ENCODE peak calls at places on chromosome 14, in nine cellular contexts. T is ovary, F is adrenal gland, I is foreskin fibroblast, V is lower lobe of right lung, C is type B pancreatic cell, J is nephron progenitor cell, Z is AG09309, M is progenitor cell of endocrine pancreas. N is an unnamed sample.

GRCh38 chr14:54642950-54643695 is 76.2 kb downstream of the SAMD4A start:
- DNase-seq in M (no peak), C (no peak), J (no peak), V (no peak), F (no peak), Z (no peak), I (no peak), T (no peak), N (peak)

GRCh38 chr14:76829650-76830421 is 3.6 kb downstream of the LRRC74A start:
- DNase-seq in T (no peak), I (no peak), V (no peak), M (no peak), J (no peak), F (no peak), C (no peak), Z (no peak), N (no peak)

GRCh38 chr14:73369433-73369832 is 88.9 kb downstream of the NUMB start:
- DNase-seq in J (no peak), T (no peak), Z (no peak), I (no peak), C (no peak), V (no peak), F (no peak), M (no peak), N (no peak)

GRCh38 chr14:92511472-92512247 is 1.9 kb upstream of the RIN3 start:
- DNase-seq in F (peak), J (no peak), M (no peak), I (peak), T (no peak), Z (peak), C (no peak), V (no peak), N (no peak)

GRCh38 chr14:92254786-92255185 is 68.2 kb upstream of the SLC24A4 start:
- DNase-seq in Z (no peak), I (peak), M (no peak), F (peak), C (no peak), V (no peak), T (peak), J (peak), N (no peak)

GRCh38 chr14:99168330-99168729 is 103.7 kb downstream of the BCL11B start:
- DNase-seq in V (no peak), T (no peak), M (no peak), J (no peak), I (no peak), F (no peak), Z (no peak), C (no peak), N (no peak)

GRCh38 chr14:71720978-71721624 is 211.1 kb upstream of the RGS6 start:
- DNase-seq in F (peak), V (no peak), I (peak), C (no peak), M (no peak), T (no peak), J (peak), Z (no peak), N (peak)

GRCh38 chr14:88005978-88006851 is 1.3 kb downstream of the GPR65 start:
- DNase-seq in F (peak), Z (no peak), C (no peak), I (no peak), T (no peak), M (no peak), V (peak), J (no peak), N (peak)

GRCh38 chr14:52879958-52880357 is 70.9 kb downstream of the FERMT2 start:
- DNase-seq in T (no peak), M (no peak), Z (no peak), I (no peak), V (no peak), F (no peak), C (no peak), J (no peak), N (no peak)

GRCh38 chr14:105149146-105149781 is 19.3 kb downstream of the JAG2 start:
- DNase-seq in C (no peak), V (peak), F (no peak), T (no peak), M (no peak), Z (no peak), I (no peak), J (peak), N (no peak)

GRCh38 chr14:78698991-78699390 is 528.8 kb downstream of the NRXN3 start:
- DNase-seq in Z (no peak), J (no peak), T (no peak), C (no peak), M (no peak), I (no peak), F (no peak), V (no peak), N (no peak)

GRCh38 chr14:91245029-91245428 is 525 bp upstream of the GPR68 start:
- DNase-seq in F (no peak), M (no peak), T (no peak), C (no peak), Z (no peak), V (no peak), J (no peak), I (no peak), N (no peak)

GRCh38 chr14:65164825-65165135 is 62.5 kb upstream of the MAX start:
- DNase-seq in T (no peak), M (no peak), C (no peak), V (no peak), I (no peak), Z (no peak), F (no peak), J (no peak), N (no peak)

GRCh38 chr14:89672636-89673279 is 255.7 kb upstream of the FOXN3 start:
- DNase-seq in Z (no peak), V (no peak), C (no peak), I (no peak), F (peak), M (no peak), T (no peak), J (no peak), N (no peak)

DNA sequence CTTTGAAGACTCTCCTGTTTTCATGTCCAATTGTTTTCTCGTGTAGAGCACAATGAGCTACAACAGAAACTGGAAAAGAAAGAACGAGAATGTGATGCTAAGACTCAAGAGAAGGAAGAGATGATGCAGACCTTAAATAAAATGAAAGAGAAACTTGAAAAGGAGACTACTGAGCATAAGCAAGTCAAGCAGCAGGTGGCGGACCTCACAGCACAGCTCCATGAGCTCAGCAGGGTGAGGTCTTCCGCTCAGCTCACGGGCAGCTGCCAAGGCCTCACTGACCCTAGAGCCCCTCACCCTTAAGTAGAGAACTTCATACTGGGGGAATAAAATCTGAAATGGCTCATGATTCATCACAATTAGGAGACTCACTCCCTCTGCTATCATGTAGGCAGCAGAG is 134.7 kb downstream of the GPR135 start:
- DNase-seq in V (peak), T (no peak), I (no peak), J (no peak), Z (no peak), M (no peak), F (no peak), C (no peak), N (peak)
- TF ChIP-seq CTCF in V (no peak), T (no peak), I (no peak), J (no peak), Z (no peak), M (no peak), F (no peak), C (no peak), N (no peak)

GRCh38 chr14:39433452-39433813 is 1.2 kb upstream of the FBXO33 start:
- DNase-seq in I (no peak), F (no peak), M (no peak), Z (no peak), C (no peak), T (no peak), V (no peak), J (no peak), N (no peak)

GRCh38 chr14:39434401-39434800 is 2.2 kb upstream of the FBXO33 start:
- DNase-seq in T (no peak), V (no peak), I (no peak), M (no peak), F (no peak), Z (no peak), J (no peak), C (no peak), N (no peak)

GRCh38 chr14:39431416-39432178 is 636 bp downstream of the FBXO33 start:
- DNase-seq in J (peak), M (peak), F (peak), I (peak), V (peak), C (peak), T (no peak), Z (no peak), N (peak)

GRCh38 chr14:39432179-39432618 is at the start of gene FBXO33:
- DNase-seq in F (peak), V (peak), Z (peak), T (peak), I (peak), J (peak), C (peak), M (peak), N (peak)

DNA sequence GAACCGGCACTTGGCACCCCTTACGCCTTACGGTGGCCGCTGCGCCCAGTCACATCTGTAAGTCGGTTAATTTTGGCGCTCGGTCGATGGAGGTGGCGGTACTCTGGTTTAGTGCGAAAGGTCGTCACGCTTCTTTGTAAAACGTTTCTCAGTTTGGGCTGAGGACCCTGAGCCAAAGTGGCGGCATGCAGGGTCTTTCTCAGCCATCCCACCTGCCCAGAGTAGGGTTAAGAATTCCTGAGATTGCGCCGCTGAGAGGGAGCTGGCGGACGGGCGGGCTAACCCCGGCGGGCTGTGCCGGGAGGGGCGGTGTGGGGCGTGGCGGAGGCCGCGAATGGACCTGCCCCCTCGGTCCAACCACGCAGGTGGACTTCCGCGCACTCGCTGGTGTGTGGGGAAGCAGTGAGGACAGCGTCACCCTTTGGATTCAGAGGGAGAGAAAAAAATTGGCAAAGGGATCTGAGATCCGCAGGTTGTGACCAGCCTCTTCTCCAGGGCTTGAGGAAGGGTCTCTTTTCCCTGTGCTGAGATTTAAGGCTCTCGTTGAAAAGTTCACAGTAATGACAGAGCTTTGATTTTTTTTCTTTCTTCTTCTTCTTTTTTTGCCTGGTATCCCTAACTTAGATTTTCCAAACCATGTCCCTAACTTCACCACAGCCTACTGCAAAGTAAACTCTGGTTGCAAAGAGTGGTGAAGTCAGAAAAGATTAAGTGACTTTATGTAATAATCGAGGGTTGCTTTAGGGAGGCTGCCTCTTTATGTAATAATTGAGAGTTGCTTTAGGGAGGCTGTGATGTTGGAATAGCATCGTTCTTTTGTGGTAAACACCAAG is 602 bp upstream of the FBXO33 start:
- DNase-seq in M (peak), T (peak), V (peak), J (peak), F (peak), I (peak), Z (no peak), C (peak), N (peak)
- TF ChIP-seq CTCF in M (peak), T (peak), V (peak), J (no peak), F (no peak), I (no peak), Z (no peak), C (peak), N (peak)

GRCh38 chr14:25150401-25150800 is 100.5 kb upstream of the STXBP6 start:
- DNase-seq in C (no peak), Z (no peak), V (no peak), T (no peak), F (no peak), J (no peak), I (peak), M (no peak), N (no peak)

DNA sequence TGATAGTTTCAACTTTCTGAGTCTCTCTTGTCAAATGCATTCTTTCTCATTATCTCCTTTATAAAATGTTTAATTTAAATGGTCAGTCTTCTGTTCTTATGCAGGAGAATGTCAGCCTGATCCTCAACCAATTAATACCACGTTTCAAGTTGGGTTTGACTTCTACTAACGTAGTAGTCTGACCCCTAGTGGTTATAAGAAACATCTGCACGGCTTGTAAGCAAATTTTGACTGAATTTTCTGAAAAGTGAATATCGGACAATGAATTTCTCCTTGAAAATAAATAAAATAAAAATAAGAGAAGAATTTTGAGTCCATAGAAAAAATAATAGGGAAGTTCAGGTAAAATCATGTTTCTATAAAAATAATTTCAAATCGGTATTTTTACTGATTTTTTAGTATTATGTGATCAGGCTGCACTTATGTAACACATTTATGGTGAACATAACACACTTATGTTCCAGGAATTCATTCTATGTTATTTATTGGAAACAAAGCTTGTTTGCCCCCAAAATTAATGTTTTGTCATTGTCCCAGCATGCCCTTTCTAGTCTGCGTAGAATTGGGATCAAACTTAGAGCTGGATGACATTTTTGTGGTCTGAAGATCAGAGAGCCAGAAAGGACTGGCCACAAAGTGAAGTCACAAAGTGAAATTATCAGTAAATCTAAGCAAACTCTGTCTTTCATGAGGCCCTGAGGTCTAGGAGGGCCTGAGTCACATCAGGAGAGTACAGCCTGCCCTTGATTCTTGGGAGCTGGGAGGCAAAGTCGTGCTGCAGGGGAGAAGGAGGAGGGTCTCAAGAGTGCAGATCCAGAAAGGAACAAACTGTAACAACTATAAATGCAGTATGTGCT is 101.2 kb upstream of the STXBP6 start:
- DNase-seq in V (no peak), T (no peak), F (no peak), M (no peak), I (peak), C (no peak), J (no peak), Z (peak), N (peak)
- TF ChIP-seq CTCF in V (peak), T (no peak), F (peak), M (peak), I (peak), C (peak), J (peak), Z (peak), N (peak)

GRCh38 chr14:103127861-103128598 is 4.8 kb downstream of the TNFAIP2 start:
- DNase-seq in T (peak), I (no peak), J (no peak), C (no peak), Z (no peak), V (peak), M (no peak), F (peak), N (no peak)

GRCh38 chr14:103128631-103129300 is 5.5 kb downstream of the TNFAIP2 start:
- DNase-seq in J (no peak), T (peak), F (peak), C (no peak), V (peak), I (no peak), M (no peak), Z (no peak), N (no peak)

GRCh38 chr14:103126873-103127304 is 3.6 kb downstream of the TNFAIP2 start:
- DNase-seq in Z (no peak), F (peak), I (no peak), T (peak), M (peak), C (no peak), J (peak), V (peak), N (no peak)

GRCh38 chr14:103126088-103126872 is 3.0 kb downstream of the TNFAIP2 start:
- DNase-seq in T (peak), Z (no peak), M (no peak), I (no peak), J (no peak), C (no peak), F (peak), V (peak), N (no peak)

DNA sequence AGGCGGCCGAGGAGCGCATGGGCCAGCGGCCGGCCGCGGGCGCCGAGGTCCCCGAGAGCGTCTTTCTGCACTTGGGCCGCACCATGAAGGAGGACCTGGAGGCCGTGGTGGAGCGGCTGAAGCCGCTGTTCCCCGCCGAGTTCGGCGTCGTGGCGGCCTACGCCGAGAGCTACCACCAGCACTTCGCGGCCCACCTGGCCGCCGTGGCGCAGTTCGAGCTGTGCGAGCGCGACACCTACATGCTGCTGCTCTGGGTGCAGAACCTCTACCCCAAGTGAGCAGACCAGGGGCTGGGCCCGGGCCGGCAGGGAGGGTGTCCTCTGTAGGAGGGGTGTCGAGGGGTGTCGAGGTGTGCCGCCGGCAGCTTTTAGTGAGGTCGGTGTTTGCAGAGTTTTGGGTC is 4.1 kb downstream of the TNFAIP2 start:
- DNase-seq in I (no peak), V (peak), M (no peak), F (no peak), T (peak), Z (no peak), C (no peak), J (no peak), N (no peak)
- TF ChIP-seq CTCF in I (no peak), V (no peak), M (no peak), F (no peak), T (no peak), Z (no peak), C (no peak), J (no peak), N (no peak)

DNA sequence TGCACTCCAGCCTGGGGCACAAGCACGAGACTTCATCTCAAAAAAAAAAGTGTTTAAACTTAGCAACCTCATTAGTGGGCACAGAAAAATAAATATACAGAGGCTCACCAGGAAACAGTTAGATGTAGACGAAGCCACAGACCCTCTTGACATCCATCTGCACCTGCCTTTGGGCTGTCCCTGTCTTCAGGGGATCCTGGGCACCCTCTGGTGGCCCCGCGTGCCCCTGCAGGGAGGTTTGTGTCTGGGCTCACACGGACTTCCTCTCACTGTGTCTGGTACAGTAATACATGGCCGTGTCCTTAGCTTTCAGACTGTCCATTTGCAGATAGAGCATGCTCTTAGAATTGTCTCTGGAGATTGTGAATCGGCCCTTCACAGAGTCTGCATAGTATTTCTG is 916.5 kb downstream of the TMEM121 start:
- DNase-seq in J (no peak), F (no peak), V (no peak), T (no peak), C (no peak), M (no peak), Z (no peak), I (no peak), N (peak)
- TF ChIP-seq CTCF in J (no peak), F (no peak), V (peak), T (no peak), C (no peak), M (no peak), Z (no peak), I (no peak), N (no peak)